ENCODE peak calls at places on chromosomes 13 and 19, in five cellular contexts. G is IMR-90, D is neuronal stem cell, K is GM12878, N is H9. A is an unnamed sample.
A peak's percentile ranks its signal among the peaks of the same experiment; 100 is the strongest.

GRCh38 chr13:110531671-110532083 is 29.8 kb downstream of the RAB20 start:
- DNase-seq in D (no peak), G (no peak), N (no peak), K (no peak), A (no peak)

GRCh38 chr13:27349458-27349857 is 75.0 kb upstream of the GTF3A start:
- DNase-seq in D (no peak), K (no peak), N (no peak), G (peak; percentile 90), A (no peak)

GRCh38 chr13:63855457-63856118 is 2439.9 kb upstream of the PCDH20 start:
- DNase-seq in K (no peak), D (no peak), G (peak; percentile 52), N (no peak), A (no peak)

GRCh38 chr19:34988119-34988518 is 12.0 kb upstream of the GRAMD1A start:
- DNase-seq in K (no peak), G (no peak), N (no peak), D (no peak), A (no peak)

GRCh38 chr19:57903298-57904174 is 12.9 kb downstream of the ZNF417 start:
- DNase-seq in D (no peak), K (no peak), G (peak; percentile 53), N (no peak), A (peak; percentile 26)

GRCh38 chr13:33264620-33264978 is 21.0 kb downstream of the STARD13 start:
- DNase-seq in N (no peak), D (no peak), G (no peak), K (no peak), A (no peak)

GRCh38 chr13:44578064-44578394 is 1.9 kb upstream of the TSC22D1 start:
- DNase-seq in K (no peak), N (no peak), G (no peak), D (no peak), A (no peak)

GRCh38 chr19:42252365-42253244 is 2.3 kb downstream of the ERF start:
- DNase-seq in D (no peak), N (no peak), K (no peak), G (peak; percentile 68), A (peak; percentile 66)

GRCh38 chr13:44211753-44212152 is 161.9 kb upstream of the SERP2 start:
- DNase-seq in N (no peak), G (no peak), K (no peak), D (no peak), A (no peak)

GRCh38 chr19:55443045-55443823 is at the start of gene SHISA7:
- DNase-seq in D (no peak), G (no peak), K (no peak), N (no peak), A (no peak)

GRCh38 chr13:110685305-110685704 is 20.6 kb downstream of the CARS2 start:
- DNase-seq in D (no peak), N (no peak), K (no peak), G (peak; percentile 44), A (no peak)

GRCh38 chr13:22592515-22592914 is 588.3 kb upstream of the SGCG start:
- DNase-seq in D (no peak), N (no peak), K (no peak), G (peak; percentile 0), A (no peak)

GRCh38 chr19:35500611-35501010 is 10.3 kb upstream of the KRTDAP start:
- DNase-seq in G (no peak), N (no peak), K (no peak), D (no peak), A (no peak)

GRCh38 chr19:35963514-35963913 is 27.3 kb downstream of the LRFN3 start:
- DNase-seq in K (no peak), N (peak; percentile 76), D (peak; percentile 69), G (peak; percentile 56), A (peak; percentile 39)

GRCh38 chr13:45206340-45206739 is 5.5 kb upstream of the KCTD4 start:
- DNase-seq in G (peak; percentile 96), N (no peak), D (no peak), K (peak; percentile 21), A (peak; percentile 96)

DNA sequence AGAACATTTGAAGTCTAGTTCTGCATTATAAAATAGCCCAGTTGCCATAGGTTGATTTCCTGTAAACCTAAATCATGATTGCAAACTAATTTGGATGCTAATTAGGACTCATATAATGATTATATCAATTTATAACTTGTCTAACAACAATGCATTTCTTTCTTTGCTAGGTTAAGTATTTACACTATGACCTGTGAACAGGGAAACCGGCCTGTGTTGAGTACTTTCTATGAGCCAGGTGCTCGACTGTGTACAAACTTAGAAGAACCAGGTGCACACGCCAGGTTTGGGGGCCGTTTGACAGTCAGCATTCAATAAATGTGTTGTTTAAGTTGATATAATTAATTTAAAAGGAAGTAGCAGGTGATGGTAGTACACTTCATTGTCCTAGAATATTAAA is 203.1 kb downstream of the TM9SF2 start:
- DNase-seq in D (no peak), G (no peak), K (no peak), N (no peak), A (no peak)
- H3K27ac ChIP-seq in D (no peak overlapping the region), G (no peak overlapping the region), K (no peak overlapping the region), N (peak overlapping the region; percentile 90), A (no peak overlapping the region)

GRCh38 chr13:77696863-77697207 is 652 bp upstream of the SLAIN1 start:
- DNase-seq in K (no peak), G (no peak), D (no peak), N (no peak), A (no peak)
- H2AFZ ChIP-seq in K (peak overlapping the region; percentile 85), G (no peak overlapping the region), D (peak overlapping the region; percentile 94), N (peak overlapping the region; percentile 58), A (no peak overlapping the region)

GRCh38 chr19:10433131-10433536 is 12.8 kb downstream of the PDE4A start:
- DNase-seq in D (no peak), K (no peak), G (no peak), N (no peak), A (no peak)

GRCh38 chr19:10431254-10431942 is 11.1 kb downstream of the PDE4A start:
- DNase-seq in G (no peak), N (no peak), D (no peak), K (peak; percentile 61), A (no peak)

GRCh38 chr19:10432736-10433130 is 12.4 kb downstream of the PDE4A start:
- DNase-seq in D (no peak), G (no peak), K (no peak), N (no peak), A (no peak)

GRCh38 chr19:10430505-10431253 is 10.3 kb downstream of the PDE4A start:
- DNase-seq in D (no peak), G (peak; percentile 37), K (no peak), N (no peak), A (no peak)

DNA sequence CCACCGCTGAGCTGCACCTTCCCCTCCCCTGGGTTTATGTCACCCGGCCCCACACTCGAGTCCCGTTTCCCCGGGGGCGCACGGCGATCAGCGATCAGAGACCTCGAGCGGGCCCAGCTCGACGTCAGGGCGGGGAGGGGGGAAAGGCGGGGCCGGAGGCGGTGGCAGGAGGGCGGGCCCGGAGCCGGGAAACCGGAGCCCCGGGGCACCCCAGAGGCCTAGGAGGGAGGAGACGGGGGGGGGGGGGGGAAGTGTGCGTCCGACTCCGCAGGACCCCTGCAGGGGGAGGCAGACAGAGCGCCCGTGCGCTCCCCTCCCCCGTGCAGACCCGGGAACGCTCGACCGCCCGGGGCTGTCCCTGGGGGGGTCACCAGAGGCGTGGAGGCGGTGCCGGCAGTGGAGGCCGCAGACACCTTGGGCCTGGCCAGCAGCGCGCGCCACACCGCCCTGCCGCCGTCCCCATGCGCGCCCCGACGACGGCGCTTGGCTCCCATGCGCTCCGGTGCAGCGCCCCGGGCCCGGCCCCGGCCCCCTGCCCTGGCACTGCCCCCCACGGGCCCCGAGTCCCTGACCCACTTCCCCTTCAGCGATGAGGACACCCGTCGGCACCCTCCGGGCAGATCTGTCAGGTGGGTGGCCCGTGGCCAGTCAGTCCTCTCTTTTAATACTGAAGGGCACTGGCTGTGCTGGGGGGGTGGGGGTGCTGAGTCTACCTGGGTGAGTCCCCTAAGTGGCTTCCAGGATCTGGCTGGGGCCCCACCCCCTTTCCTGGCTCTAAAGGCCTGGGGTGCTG is 11.8 kb downstream of the PDE4A start:
- DNase-seq in G (no peak), K (no peak), N (peak; percentile 69), D (no peak), A (no peak)
- H3K27ac ChIP-seq in G (no peak overlapping the region), K (peak overlapping the region; percentile 56), N (no peak overlapping the region), D (no peak overlapping the region), A (no peak overlapping the region)

GRCh38 chr13:38687246-38688229 is 661 bp downstream of the FREM2 start:
- DNase-seq in D (no peak), G (no peak), N (peak; percentile 51), K (no peak), A (peak; percentile 59)
- H2AFZ ChIP-seq in D (peak overlapping the region; percentile 94), G (peak overlapping the region; percentile 51), N (no peak overlapping the region), K (no peak overlapping the region), A (peak overlapping the region; percentile 86)

GRCh38 chr13:99998261-99998660 is 16.7 kb downstream of the ZIC2 start:
- DNase-seq in D (no peak), K (no peak), N (no peak), G (no peak), A (no peak)

GRCh38 chr13:99995104-99995502 is 13.5 kb downstream of the ZIC2 start:
- DNase-seq in N (no peak), K (no peak), D (no peak), G (no peak), A (no peak)

GRCh38 chr13:99996177-99996705 is 14.7 kb downstream of the ZIC2 start:
- DNase-seq in G (no peak), N (no peak), D (peak; percentile 45), K (no peak), A (no peak)

GRCh38 chr13:99995503-99996176 is 14.1 kb downstream of the ZIC2 start:
- DNase-seq in D (peak; percentile 61), K (no peak), N (no peak), G (no peak), A (peak; percentile 48)

DNA sequence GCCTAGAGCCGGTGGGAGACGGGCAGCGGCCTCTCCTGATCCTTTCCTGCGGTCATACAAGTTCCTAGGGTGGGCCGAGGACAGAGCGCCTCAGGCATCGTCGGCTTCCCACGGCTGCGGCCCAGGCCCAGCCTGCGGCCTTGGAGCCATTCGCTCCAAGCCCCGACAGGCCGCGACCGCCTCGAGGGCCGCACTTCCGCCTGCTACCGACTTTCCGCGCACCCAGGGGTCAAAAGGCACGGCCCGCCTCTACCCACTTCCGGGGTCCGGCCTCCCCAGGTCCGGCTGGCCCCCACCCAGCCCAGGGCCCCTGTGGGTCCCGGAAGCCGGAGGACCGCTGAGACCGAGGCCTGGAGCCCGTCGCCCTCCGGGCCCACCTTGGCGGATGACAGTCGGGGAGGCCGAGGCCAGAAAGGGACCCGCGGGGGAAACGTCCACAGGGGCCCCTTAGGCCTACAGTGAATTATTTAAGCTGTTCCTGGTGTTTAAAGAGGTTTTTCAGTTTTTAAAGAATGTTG is 16.2 kb downstream of the ZIC2 start:
- DNase-seq in G (no peak), K (no peak), D (no peak), N (no peak), A (no peak)
- H3K27ac ChIP-seq in G (no peak overlapping the region), K (no peak overlapping the region), D (no peak overlapping the region), N (no peak overlapping the region), A (no peak overlapping the region)